ENCODE peak calls at places on chromosomes 11 and 22, in six cellular contexts. L is epithelial cell of esophagus; Y is CD8-positive, alpha-beta memory T cell; V is uterus; W is brain microvascular endothelial cell; X is coronary artery. Q is an unnamed sample.

GRCh38 chr11:72589802-72590761 is 84.1 kb downstream of the PDE2A start:
- DNase-seq in V (no peak), L (peak), X (no peak), Y (peak), W (no peak), Q (no peak)

GRCh38 chr11:19232910-19233503 is 7.7 kb downstream of the E2F8 start:
- DNase-seq in V (no peak), X (no peak), L (peak), Y (no peak), W (peak), Q (peak)

GRCh38 chr11:124656759-124657627 is 16.5 kb downstream of the SIAE start:
- DNase-seq in X (no peak), L (peak), W (peak), Y (no peak), V (no peak), Q (no peak)

GRCh38 chr22:49548356-49549202 is 279.1 kb downstream of the BRD1 start:
- DNase-seq in Y (no peak), W (no peak), X (no peak), L (no peak), V (no peak), Q (no peak)

GRCh38 chr11:110290591-110291334 is 5.7 kb downstream of the RDX start:
- DNase-seq in X (no peak), Y (no peak), V (no peak), W (no peak), L (no peak), Q (no peak)

GRCh38 chr11:46491661-46492331 is 100.2 kb upstream of the CHRM4 start:
- DNase-seq in L (no peak), V (no peak), X (no peak), W (no peak), Y (no peak), Q (no peak)

GRCh38 chr22:49239264-49240015 is 588.2 kb downstream of the BRD1 start:
- DNase-seq in V (no peak), Y (no peak), W (no peak), L (no peak), X (peak), Q (no peak)

GRCh38 chr11:117822031-117822521 is 2.5 kb downstream of the FXYD2 start:
- DNase-seq in L (peak), X (peak), W (no peak), V (no peak), Y (no peak), Q (no peak)

GRCh38 chr22:25827415-25827814 is 85.4 kb downstream of the MYO18B start:
- DNase-seq in L (no peak), W (no peak), X (no peak), Y (no peak), V (no peak), Q (no peak)

GRCh38 chr11:95680169-95680929 is 109.2 kb downstream of the FAM76B start:
- DNase-seq in Y (no peak), V (no peak), X (no peak), W (peak), L (peak), Q (peak)

GRCh38 chr11:57972013-57972367 is 51.7 kb upstream of the OR9Q1 start:
- DNase-seq in W (no peak), V (no peak), L (no peak), X (no peak), Y (no peak), Q (no peak)

GRCh38 chr11:110728476-110728875 is 16.2 kb upstream of the ARHGAP20 start:
- DNase-seq in V (no peak), X (no peak), Y (no peak), W (no peak), L (peak), Q (no peak)

GRCh38 chr11:116932182-116932581 is 94.8 kb upstream of the APOA1 start:
- DNase-seq in L (no peak), X (no peak), Y (no peak), V (no peak), W (no peak), Q (no peak)

GRCh38 chr11:118050208-118050891 is 26.5 kb upstream of the TMPRSS4 start:
- DNase-seq in V (no peak), L (no peak), W (no peak), X (no peak), Y (no peak), Q (no peak)

GRCh38 chr11:61075891-61076290 is 26.4 kb upstream of the CD5 start:
- DNase-seq in Y (no peak), L (peak), X (no peak), W (peak), V (no peak), Q (peak)

GRCh38 chr11:11316651-11317050 is 36.4 kb downstream of the CSNK2A3 start:
- DNase-seq in Y (no peak), L (peak), W (no peak), X (no peak), V (no peak), Q (no peak)

GRCh38 chr11:111819161-111820058 is 52.0 kb downstream of the ALG9 start:
- DNase-seq in X (no peak), L (no peak), W (peak), Y (no peak), V (peak), Q (peak)

GRCh38 chr11:68269414-68270081 is 2.2 kb downstream of the C11orf24 start:
- DNase-seq in X (no peak), Y (no peak), W (peak), V (no peak), L (no peak), Q (no peak)

GRCh38 chr11:78562398-78562797 is 12.3 kb downstream of the NARS2 start:
- DNase-seq in L (no peak), W (no peak), Y (no peak), V (no peak), X (no peak), Q (no peak)

GRCh38 chr11:35349897-35350296 is 69.5 kb downstream of the SLC1A2 start:
- DNase-seq in Y (no peak), L (no peak), V (no peak), X (no peak), W (no peak), Q (no peak)

GRCh38 chr11:21565283-21565682 is 627.6 kb upstream of the ANO5 start:
- DNase-seq in L (no peak), W (no peak), X (no peak), Y (no peak), V (no peak), Q (no peak)

GRCh38 chr11:126410649-126411048 is 55.2 kb downstream of the ST3GAL4 start:
- DNase-seq in V (no peak), X (peak), Y (no peak), W (no peak), L (no peak), Q (no peak)

GRCh38 chr11:115496892-115497291 is 7.3 kb downstream of the CADM1 start:
- DNase-seq in V (no peak), Y (no peak), W (no peak), L (no peak), X (no peak), Q (no peak)

GRCh38 chr11:135075740-135076139 is 663.7 kb upstream of the B3GAT1 start:
- DNase-seq in Y (peak), V (peak), X (peak), W (peak), L (peak), Q (no peak)

GRCh38 chr11:17391493-17392355 is 3.3 kb upstream of the KCNJ11 start:
- DNase-seq in W (no peak), Y (no peak), X (no peak), L (no peak), V (no peak), Q (no peak)

GRCh38 chr22:33447733-33448132 is 389.6 kb upstream of the SYN3 start:
- DNase-seq in X (no peak), V (no peak), W (no peak), L (no peak), Y (no peak), Q (no peak)

GRCh38 chr22:32444068-32444467 is 20.2 kb downstream of the BPIFC start:
- DNase-seq in X (no peak), Y (no peak), W (no peak), L (peak), V (no peak), Q (no peak)

GRCh38 chr11:133719532-133720235 is 125.6 kb downstream of the SPATA19 start:
- DNase-seq in V (no peak), X (no peak), L (no peak), Y (no peak), W (no peak), Q (no peak)

GRCh38 chr11:86981777-86982540 is 26.8 kb upstream of the FZD4 start:
- DNase-seq in X (no peak), Y (no peak), L (no peak), W (no peak), V (no peak), Q (no peak)

GRCh38 chr11:37500425-37500824 is 902.4 kb upstream of the RAG2 start:
- DNase-seq in X (no peak), L (peak), V (no peak), W (no peak), Y (no peak), Q (no peak)

GRCh38 chr22:23130697-23131096 is 11.1 kb downstream of the RSPH14 start:
- DNase-seq in L (no peak), V (no peak), W (no peak), X (no peak), Y (no peak), Q (no peak)

GRCh38 chr11:11010624-11011127 is 152.8 kb upstream of the ZBED5 start:
- DNase-seq in W (peak), V (no peak), X (no peak), L (peak), Y (no peak), Q (no peak)

GRCh38 chr22:23072035-23072910 is 2.0 kb downstream of the GNAZ start:
- DNase-seq in X (no peak), V (peak), W (no peak), Y (no peak), L (no peak), Q (no peak)

DNA sequence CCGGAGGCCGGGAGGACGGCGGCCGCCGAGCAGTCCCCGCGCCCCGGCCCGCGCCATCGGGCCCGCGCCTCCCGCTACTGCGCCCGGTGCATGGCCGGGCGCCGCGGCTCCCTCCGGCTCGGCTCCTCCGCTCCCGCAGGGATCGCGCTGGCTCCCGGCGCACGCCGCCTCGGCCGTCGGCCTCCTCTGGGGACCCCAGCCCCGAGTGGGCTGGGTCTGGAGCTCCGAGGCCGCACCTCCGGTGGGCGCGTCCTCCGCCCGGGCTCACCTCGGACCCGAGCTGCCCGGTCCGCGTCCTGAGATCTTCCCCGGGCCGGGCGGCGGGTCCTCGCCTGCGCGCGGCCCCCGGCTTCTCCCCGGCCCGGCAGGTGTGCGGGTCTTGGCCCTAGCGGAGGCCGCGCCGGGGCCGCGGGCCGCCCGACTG is 251 bp downstream of the SHISA8 start:
- DNase-seq in X (no peak), W (no peak), V (no peak), Y (no peak), L (no peak), Q (no peak)
- H3K4me3 ChIP-seq in X (peak), W (no peak), V (peak), Y (no peak), L (no peak), Q (peak)

GRCh38 chr22:39462443-39463147 is 5.8 kb downstream of the MGAT3 start:
- DNase-seq in X (no peak), V (peak), L (no peak), Y (no peak), W (no peak), Q (no peak)
- H3K4me3 ChIP-seq in X (no peak), V (no peak), L (no peak), Y (no peak), W (no peak), Q (no peak)

GRCh38 chr22:24583221-24583971 is 9.5 kb downstream of the LRRC75B start:
- DNase-seq in W (no peak), L (peak), X (no peak), Y (no peak), V (no peak), Q (no peak)
- H3K4me3 ChIP-seq in W (no peak), L (no peak), X (peak), Y (no peak), V (peak), Q (no peak)

GRCh38 chr11:45229401-45229800 is 56.7 kb downstream of the SYT13 start:
- DNase-seq in V (no peak), W (no peak), X (no peak), L (no peak), Y (no peak), Q (no peak)
- H3K4me3 ChIP-seq in V (no peak), W (no peak), X (no peak), L (no peak), Y (no peak), Q (no peak)

GRCh38 chr11:7578276-7578955 is 64.6 kb downstream of the PPFIBP2 start:
- DNase-seq in V (no peak), Y (no peak), L (no peak), W (no peak), X (peak), Q (no peak)
- H3K4me3 ChIP-seq in V (peak), Y (no peak), L (no peak), W (peak), X (peak), Q (peak)

DNA sequence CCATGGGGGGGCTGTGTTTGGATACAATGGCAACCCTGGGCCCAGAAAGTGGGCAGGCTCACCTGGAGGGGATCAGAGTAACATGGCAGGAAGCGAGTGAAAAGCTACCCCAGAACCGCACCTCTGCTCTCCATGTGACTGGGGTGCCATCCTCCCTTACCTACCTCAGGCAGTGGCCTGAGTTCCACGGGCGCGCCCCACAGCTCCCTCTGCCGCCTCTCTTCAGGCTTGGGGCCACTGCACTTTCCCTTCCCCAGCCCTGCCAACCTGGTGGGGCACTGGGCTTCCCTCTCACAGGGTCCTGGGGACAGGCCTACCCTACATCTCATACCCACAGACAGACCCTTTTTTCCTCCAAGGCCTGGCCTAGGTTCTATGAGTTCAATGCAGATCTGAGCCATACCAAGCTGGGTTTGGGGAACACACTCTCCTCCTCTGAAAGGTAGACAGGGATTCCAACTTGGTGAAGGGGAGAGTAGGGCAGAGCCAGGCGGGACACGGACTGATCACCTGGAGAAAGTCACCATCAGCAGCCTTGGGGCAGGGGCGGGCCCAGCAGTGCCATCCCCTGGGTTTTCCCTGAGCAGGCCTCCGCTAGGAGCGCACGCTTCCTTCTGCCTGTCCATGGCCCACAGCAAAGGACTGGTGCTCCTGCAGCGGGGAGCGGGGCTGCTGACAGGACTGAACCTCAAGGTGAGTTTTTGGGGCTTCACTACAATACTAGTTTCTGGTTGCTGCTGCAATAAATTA is 7.1 kb downstream of the GALR3 start:
- DNase-seq in X (no peak), Y (no peak), V (no peak), L (no peak), W (no peak), Q (no peak)
- H3K4me3 ChIP-seq in X (no peak), Y (no peak), V (no peak), L (no peak), W (no peak), Q (no peak)

GRCh38 chr11:65379698-65380459 is 2.6 kb downstream of the SLC25A45 start:
- DNase-seq in W (no peak), Y (no peak), L (no peak), X (no peak), V (no peak), Q (no peak)
- H3K4me3 ChIP-seq in W (no peak), Y (no peak), L (no peak), X (no peak), V (no peak), Q (no peak)

DNA sequence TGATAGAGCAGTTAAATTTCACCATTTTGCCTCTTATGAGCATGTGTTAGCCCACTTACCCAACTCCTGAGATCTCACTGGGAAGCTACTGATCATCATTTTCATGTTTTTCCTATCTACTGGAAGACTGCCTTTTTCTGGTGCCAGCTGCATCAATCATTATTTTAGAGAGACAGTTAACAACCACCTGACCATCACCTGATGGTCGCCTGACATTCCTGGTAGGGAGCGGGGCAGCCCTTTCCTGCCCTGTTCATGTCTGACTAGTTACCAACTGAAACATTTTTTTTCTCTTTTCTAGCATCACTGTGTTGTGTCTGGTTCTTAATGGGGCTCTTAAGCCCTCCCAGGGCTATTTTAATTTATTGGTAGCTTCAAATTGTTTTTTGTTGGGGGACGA is 20.2 kb upstream of the PATL1 start:
- DNase-seq in X (no peak), V (no peak), Y (no peak), W (no peak), L (no peak), Q (no peak)
- H3K4me3 ChIP-seq in X (no peak), V (no peak), Y (no peak), W (no peak), L (no peak), Q (no peak)

GRCh38 chr22:37784829-37785495 is 22.8 kb upstream of the GCAT start:
- DNase-seq in V (no peak), Y (no peak), W (no peak), X (no peak), L (peak), Q (no peak)
- H3K4me3 ChIP-seq in V (no peak), Y (no peak), W (no peak), X (no peak), L (no peak), Q (no peak)

Q was measured in skeletal muscle cell.